ENCODE peak calls at places on chromosomes 3 and 15, in nine cellular contexts. M is WTC11; W is endothelial cell; N is AG10803; I is cardiac muscle cell; O is PC-9; P is neural progenitor cell; F is coronary artery; H is CD8-positive, alpha-beta T cell. C is an unnamed sample.

GRCh38 chr15:101538177-101538576 is 48.7 kb upstream of the PCSK6 start:
- DNase-seq in H (peak), O (no peak), F (no peak), W (no peak), I (no peak), N (no peak), P (no peak), M (no peak), C (no peak)

GRCh38 chr15:59273266-59273665 is 66.6 kb downstream of the LDHAL6B start:
- DNase-seq in H (no peak), P (no peak), F (no peak), M (no peak), O (no peak), I (no peak), N (no peak), W (no peak), C (no peak)

GRCh38 chr15:21267231-21267630 is 173.1 kb downstream of the POTEB3 start:
- DNase-seq in M (no peak), O (no peak), N (no peak), P (no peak), W (no peak), H (no peak), F (no peak), I (no peak), C (no peak)

GRCh38 chr3:32359766-32360513 is 31.7 kb upstream of the CMTM7 start:
- DNase-seq in W (no peak), H (no peak), P (peak), I (no peak), O (no peak), F (no peak), M (peak), N (no peak), C (no peak)

GRCh38 chr3:29026301-29026700 is 254.6 kb upstream of the RBMS3 start:
- DNase-seq in M (no peak), W (no peak), H (no peak), P (no peak), N (no peak), F (no peak), I (no peak), O (no peak), C (no peak)

GRCh38 chr15:72358532-72359180 is 17.2 kb downstream of the HEXA start:
- DNase-seq in M (no peak), N (peak), H (no peak), O (peak), I (peak), W (no peak), F (no peak), P (no peak), C (peak)

GRCh38 chr15:89335289-89336041 is 841 bp upstream of the POLG start:
- DNase-seq in N (no peak), O (no peak), H (no peak), P (peak), W (peak), M (peak), F (no peak), I (no peak), C (no peak)

GRCh38 chr15:28001641-28002040 is 97.5 kb downstream of the OCA2 start:
- DNase-seq in W (no peak), P (no peak), I (no peak), N (no peak), M (no peak), H (no peak), O (no peak), F (no peak), C (no peak)

GRCh38 chr15:73244333-73244732 is 124.4 kb downstream of the HCN4 start:
- DNase-seq in P (peak), M (no peak), W (no peak), H (no peak), O (peak), F (no peak), I (no peak), N (no peak), C (no peak)

GRCh38 chr3:124510290-124510689 is 220.0 kb upstream of the UMPS start:
- DNase-seq in M (no peak), H (no peak), N (peak), F (no peak), O (no peak), I (no peak), W (no peak), P (no peak), C (peak)

GRCh38 chr3:89504432-89504831 is 397.0 kb downstream of the EPHA3 start:
- DNase-seq in W (no peak), I (no peak), H (no peak), N (no peak), O (no peak), P (no peak), F (no peak), M (no peak), C (no peak)

GRCh38 chr3:129615751-129616281 is 9.3 kb upstream of the PLXND1 start:
- DNase-seq in O (no peak), P (no peak), N (no peak), M (no peak), H (no peak), F (no peak), I (no peak), W (no peak), C (no peak)

GRCh38 chr3:172646439-172647015 is 64.3 kb downstream of the NCEH1 start:
- DNase-seq in M (no peak), H (no peak), O (peak), F (no peak), N (no peak), W (no peak), I (peak), P (no peak), C (peak)

GRCh38 chr3:111081008-111081545 is 9.5 kb downstream of the NECTIN3 start:
- DNase-seq in F (no peak), O (no peak), N (peak), P (no peak), H (no peak), W (no peak), I (peak), M (no peak), C (peak)

GRCh38 chr15:69149163-69149562 is 11.3 kb upstream of the GLCE start:
- DNase-seq in I (no peak), W (no peak), M (no peak), P (no peak), F (no peak), O (no peak), N (no peak), H (no peak), C (no peak)

GRCh38 chr3:151209652-151210051 is 6.6 kb upstream of the GPR171 start:
- DNase-seq in F (no peak), M (no peak), O (no peak), I (no peak), W (no peak), P (no peak), H (no peak), N (no peak), C (no peak)

GRCh38 chr3:151214459-151214858 is 11.4 kb upstream of the GPR171 start:
- DNase-seq in M (no peak), N (no peak), O (no peak), H (no peak), P (peak), I (no peak), F (no peak), W (no peak), C (no peak)

GRCh38 chr3:151213151-151213550 is 10.1 kb upstream of the GPR171 start:
- DNase-seq in N (no peak), I (no peak), P (no peak), W (no peak), H (no peak), O (no peak), M (no peak), F (no peak), C (no peak)

GRCh38 chr3:151213881-151214280 is 10.9 kb upstream of the GPR171 start:
- DNase-seq in P (no peak), W (no peak), F (no peak), M (no peak), I (peak), N (no peak), H (no peak), O (no peak), C (peak)

DNA sequence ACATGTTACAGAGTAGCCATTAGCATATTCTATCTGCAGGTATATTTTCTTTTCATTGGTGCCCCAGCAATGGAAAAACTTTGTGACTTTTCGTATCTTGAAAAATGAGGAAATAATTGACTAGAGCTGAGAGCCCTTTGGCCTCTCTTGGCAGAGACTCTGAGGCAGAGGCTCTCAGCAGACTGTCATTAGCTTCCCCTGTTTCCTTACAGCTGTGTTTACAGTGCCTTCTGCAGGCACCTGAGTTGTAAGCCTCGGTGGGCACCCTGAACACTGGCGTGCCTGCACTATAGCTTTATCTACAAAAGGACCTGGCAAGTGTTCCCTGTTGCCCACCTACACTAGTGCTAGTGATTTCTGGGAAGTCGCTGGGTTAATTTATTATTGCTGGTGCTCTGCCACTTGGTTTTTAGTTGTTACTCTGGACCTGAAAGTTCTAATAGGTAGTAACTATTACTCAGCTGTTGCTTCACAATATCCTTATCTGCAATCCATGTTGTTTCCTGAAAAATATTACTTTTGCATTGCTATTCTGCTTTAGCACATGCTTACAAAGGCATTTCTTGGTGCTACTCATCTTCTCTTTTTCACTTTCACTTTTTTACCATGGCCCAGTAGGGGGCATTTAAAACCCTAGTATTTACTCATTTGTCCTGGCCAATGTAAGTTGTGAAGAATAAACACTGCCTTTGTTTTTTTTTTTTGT is 7.8 kb upstream of the GPR171 start:
- DNase-seq in P (peak), M (no peak), H (no peak), O (no peak), F (no peak), W (no peak), I (peak), N (no peak), C (peak)
- TF ChIP-seq CTCF in P (no peak), M (no peak), H (no peak), O (peak), F (no peak), W (no peak), I (peak), N (no peak), C (peak)

DNA sequence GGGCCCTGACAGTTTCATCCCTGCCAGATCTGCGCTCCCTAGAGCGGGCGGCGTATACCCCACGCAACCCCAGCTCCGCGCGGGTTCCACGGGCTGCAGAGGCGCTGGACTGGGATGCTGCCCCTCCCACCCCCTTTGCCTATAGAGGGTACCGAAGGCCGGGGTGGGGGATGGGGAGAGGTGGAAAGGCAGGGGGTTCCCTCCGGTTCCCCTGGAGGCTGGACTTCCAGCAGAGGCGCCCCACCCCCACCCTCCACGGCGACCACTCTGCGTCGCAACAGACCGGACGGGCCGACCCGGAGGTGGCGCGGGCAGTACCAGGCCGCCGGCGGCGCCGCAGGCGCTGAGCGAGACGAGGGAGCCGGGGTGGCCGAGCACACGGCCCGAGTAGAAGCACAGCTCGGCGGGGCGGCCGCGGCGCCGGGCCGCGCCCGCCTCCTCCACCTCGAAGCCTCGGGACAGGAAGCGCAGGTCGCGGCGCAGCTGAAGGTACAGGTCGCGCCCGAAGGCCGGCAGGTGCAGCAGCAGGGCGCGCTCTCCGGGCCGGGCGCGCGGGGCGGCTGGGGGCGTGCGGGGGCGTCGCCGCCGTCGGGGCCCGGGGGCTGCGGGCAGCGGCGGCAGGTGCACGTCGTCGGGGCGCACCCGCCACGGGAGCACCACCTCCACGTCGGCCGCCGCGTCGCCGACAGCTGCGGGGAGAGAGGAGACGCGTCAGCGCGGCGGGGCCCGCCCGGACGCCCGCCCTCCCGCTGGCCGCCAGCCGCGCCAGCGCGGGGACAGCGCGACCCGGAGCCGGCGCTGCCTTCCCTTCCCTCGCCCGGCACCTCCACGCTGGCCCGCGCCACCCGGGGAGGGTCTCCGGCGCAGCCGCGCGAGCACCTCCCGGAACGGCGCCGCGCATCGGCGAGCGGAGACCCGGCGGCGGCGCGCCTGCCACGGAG is 784 bp downstream of the ADAMTS17 start:
- DNase-seq in W (peak), F (no peak), H (peak), P (peak), I (no peak), N (no peak), O (no peak), M (peak), C (no peak)
- TF ChIP-seq CTCF in W (no peak), F (no peak), H (no peak), P (no peak), I (no peak), N (no peak), O (no peak), M (no peak), C (no peak)

GRCh38 chr15:70518201-70519003 is 245.0 kb downstream of the UACA start:
- DNase-seq in O (no peak), M (no peak), F (no peak), H (no peak), N (no peak), W (no peak), I (no peak), P (no peak), C (no peak)

GRCh38 chr15:70519004-70519365 is 244.4 kb downstream of the UACA start:
- DNase-seq in I (no peak), M (no peak), P (no peak), F (no peak), H (no peak), W (no peak), N (no peak), O (no peak), C (no peak)

GRCh38 chr15:70517194-70517590 is 246.2 kb downstream of the UACA start:
- DNase-seq in P (no peak), N (no peak), H (no peak), W (no peak), M (no peak), I (no peak), O (no peak), F (no peak), C (no peak)

GRCh38 chr15:70514236-70514635 is 249.1 kb downstream of the UACA start:
- DNase-seq in I (no peak), W (no peak), F (no peak), P (no peak), N (no peak), H (no peak), M (no peak), O (no peak), C (no peak)

GRCh38 chr15:70516408-70517193 is 246.8 kb downstream of the UACA start:
- DNase-seq in W (no peak), F (no peak), P (no peak), N (no peak), M (no peak), O (no peak), I (no peak), H (no peak), C (no peak)
- TF ChIP-seq CTCF in W (no peak), F (no peak), P (no peak), N (no peak), M (no peak), O (no peak), I (no peak), H (no peak), C (no peak)

DNA sequence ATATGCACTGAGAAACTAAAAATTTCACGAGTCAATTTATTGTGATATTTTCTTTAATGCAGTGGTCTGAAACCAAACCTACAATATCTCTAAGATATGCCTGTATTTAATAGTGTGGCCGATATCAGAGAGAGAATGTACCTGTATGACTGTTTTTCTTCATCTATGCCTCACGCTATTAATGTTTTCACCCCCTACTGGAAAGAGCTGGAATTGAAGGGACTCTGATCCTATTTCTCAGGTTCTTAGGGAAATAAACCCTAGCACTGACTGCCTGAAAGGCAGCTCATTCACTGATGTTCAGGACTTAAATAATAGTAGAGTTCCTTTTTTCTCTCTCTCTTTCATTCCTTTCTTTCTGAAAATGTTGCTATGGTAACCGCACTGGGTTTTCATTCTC is 1135.9 kb downstream of the IGSF11 start:
- DNase-seq in H (no peak), W (peak), P (peak), M (no peak), O (no peak), N (peak), F (no peak), I (peak), C (peak)
- TF ChIP-seq CTCF in H (no peak), W (peak), P (peak), M (peak), O (peak), N (peak), F (no peak), I (peak), C (peak)

DNA sequence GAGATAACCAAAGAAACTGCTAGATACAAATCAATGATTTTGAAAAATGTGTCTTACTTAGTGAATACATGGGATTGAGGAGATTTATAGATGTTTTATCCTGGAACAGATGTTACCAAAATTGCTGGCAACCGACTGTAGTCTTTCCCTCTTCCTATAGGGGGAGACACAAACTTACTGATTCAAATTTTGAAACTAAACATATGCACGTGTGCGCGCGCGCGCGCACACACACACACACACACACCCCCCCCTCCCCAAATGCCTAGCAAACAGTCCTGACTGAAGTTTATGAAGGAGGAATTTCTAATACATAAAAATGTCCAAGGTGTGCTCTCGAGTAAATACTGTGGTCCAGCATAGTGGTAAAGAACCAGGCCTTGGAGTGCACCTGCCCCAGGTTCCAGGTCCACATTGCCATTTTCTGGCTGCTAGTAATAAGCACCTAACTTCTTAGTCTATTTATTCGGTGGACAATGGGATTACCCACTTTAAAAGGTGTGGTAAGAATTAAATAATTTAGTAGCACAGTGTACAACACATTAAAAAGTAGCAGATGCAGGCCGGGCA is 18.5 kb upstream of the C3orf62 start:
- DNase-seq in I (peak), H (no peak), P (peak), O (no peak), W (peak), F (no peak), M (peak), N (peak), C (peak)
- TF ChIP-seq CTCF in I (peak), H (peak), P (peak), O (peak), W (peak), F (peak), M (peak), N (peak), C (peak)

GRCh38 chr3:187725218-187725617 is 20.1 kb downstream of the BCL6 start:
- DNase-seq in I (no peak), F (no peak), W (no peak), P (no peak), H (no peak), N (no peak), O (no peak), M (no peak), C (no peak)

GRCh38 chr3:187720337-187720670 is 17.9 kb upstream of the RTP2 start:
- DNase-seq in N (no peak), O (no peak), W (no peak), I (no peak), H (no peak), F (no peak), M (no peak), P (no peak), C (no peak)

GRCh38 chr3:187719628-187720336 is 17.4 kb upstream of the RTP2 start:
- DNase-seq in N (no peak), P (peak), W (no peak), H (no peak), I (peak), M (no peak), F (no peak), O (no peak), C (no peak)

GRCh38 chr3:187721055-187721454 is 18.7 kb upstream of the RTP2 start:
- DNase-seq in I (no peak), M (no peak), N (no peak), O (no peak), P (no peak), W (no peak), F (no peak), H (no peak), C (no peak)

DNA sequence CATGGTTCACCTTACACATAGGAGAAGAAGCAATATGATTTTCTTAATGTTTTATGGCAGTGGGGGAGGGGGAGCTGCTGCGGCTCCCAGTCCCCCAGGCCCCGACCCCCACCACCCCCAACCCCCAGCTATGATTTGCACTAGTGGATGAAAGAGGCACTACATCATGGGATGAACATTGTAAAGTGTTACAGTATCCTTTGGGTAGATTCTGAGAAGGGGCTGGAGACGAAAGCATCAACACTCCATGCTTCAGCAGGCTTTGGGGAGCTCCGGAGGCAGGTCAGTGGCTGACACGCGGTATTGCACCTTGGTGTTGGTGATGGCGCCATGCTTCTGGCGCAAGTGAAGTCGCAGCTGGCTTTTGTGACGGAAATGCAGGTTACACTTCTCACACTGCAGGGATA is 19.9 kb upstream of the RTP2 start:
- DNase-seq in W (no peak), I (no peak), P (no peak), O (no peak), N (no peak), F (no peak), M (no peak), H (no peak), C (no peak)
- TF ChIP-seq CTCF in W (peak), I (no peak), P (peak), O (no peak), N (no peak), F (no peak), M (no peak), H (no peak), C (peak)